ENCODE peak calls at places on chromosomes 2 and 18, in six cellular contexts. G is activated CD4-positive, alpha-beta T cell treated with anti-CD3 and anti-CD28 coated beads, Interleukin-2, amount 10 ng/mL, durations not matched to agents 7 days and 5 days; J is pancreas; E is Peyer's patch; A is M059J; R is EH. W is an unnamed sample.

GRCh38 chr2:161947394-161947793 is 126.6 kb downstream of the DPP4 start:
- DNase-seq in G (no peak), J (no peak), E (no peak), A (no peak), R (no peak), W (no peak)

GRCh38 chr2:130393318-130393910 is 37.6 kb downstream of the PTPN18 start:
- DNase-seq in G (no peak), J (no peak), E (no peak), A (peak; percentile 51), R (peak; percentile 38), W (no peak)

GRCh38 chr2:9403924-9404323 is 19.4 kb downstream of the ITGB1BP1 start:
- DNase-seq in G (no peak), J (no peak), E (no peak), A (no peak), R (peak; percentile 68), W (no peak)

GRCh38 chr2:71699428-71699827 is 246.1 kb downstream of the DYSF start:
- DNase-seq in G (no peak), J (peak; percentile 21), E (no peak), A (no peak), R (no peak), W (no peak)

GRCh38 chr2:16241166-16242160 is 301.1 kb downstream of the MYCN start:
- DNase-seq in G (no peak), J (no peak), E (no peak), A (no peak), R (no peak), W (no peak)

GRCh38 chr2:70647873-70648481 is 94.4 kb upstream of the TGFA start:
- DNase-seq in G (peak; percentile 76), J (peak; percentile 82), E (peak; percentile 43), A (peak; percentile 55), R (peak; percentile 63), W (peak; percentile 18)

GRCh38 chr2:62309465-62310091 is 113.7 kb downstream of the B3GNT2 start:
- DNase-seq in G (peak; percentile 24), J (no peak), E (peak; percentile 41), A (no peak), R (peak; percentile 13), W (no peak)

GRCh38 chr2:84970956-84971798 is at the start of gene KCMF1:
- DNase-seq in G (peak; percentile 70), J (peak; percentile 88), E (peak; percentile 69), A (peak; percentile 62), R (peak; percentile 81), W (peak; percentile 54)

GRCh38 chr2:97095661-97096060 is 979 bp upstream of the FAHD2B start:
- DNase-seq in G (no peak), J (no peak), E (no peak), A (no peak), R (no peak), W (no peak)

GRCh38 chr18:37484893-37485834 is 80.4 kb downstream of the CELF4 start:
- DNase-seq in G (no peak), J (peak; percentile 82), E (no peak), A (peak; percentile 20), R (peak; percentile 10), W (no peak)

GRCh38 chr2:44570149-44570678 is 208.5 kb downstream of the CAMKMT start:
- DNase-seq in G (no peak), J (no peak), E (no peak), A (no peak), R (no peak), W (no peak)

GRCh38 chr2:53342248-53342647 is 425.4 kb upstream of the CHAC2 start:
- DNase-seq in G (no peak), J (no peak), E (no peak), A (no peak), R (no peak), W (no peak)

GRCh38 chr18:62189208-62189607 is 2.2 kb downstream of the RELCH start:
- DNase-seq in G (no peak), J (no peak), E (no peak), A (no peak), R (no peak), W (no peak)

GRCh38 chr18:10776493-10776892 is 250.7 kb downstream of the NAPG start:
- DNase-seq in G (no peak), J (no peak), E (no peak), A (no peak), R (no peak), W (no peak)

GRCh38 chr2:222264791-222265320 is 33.9 kb downstream of the PAX3 start:
- DNase-seq in G (no peak), J (no peak), E (no peak), A (peak; percentile 59), R (peak; percentile 80), W (no peak)

GRCh38 chr18:57802166-57802868 is 798 bp downstream of the ATP8B1 start:
- DNase-seq in G (no peak), J (peak; percentile 64), E (no peak), A (peak; percentile 37), R (no peak), W (no peak)

GRCh38 chr2:121099329-121100318 is 185.4 kb downstream of the TFCP2L1 start:
- DNase-seq in G (no peak), J (peak; percentile 21), E (no peak), A (no peak), R (peak; percentile 21), W (no peak)

GRCh38 chr2:239297142-239298125 is 103.4 kb downstream of the HDAC4 start:
- DNase-seq in G (peak; percentile 49), J (peak; percentile 53), E (no peak), A (no peak), R (no peak), W (no peak)